ENCODE peak calls at places on chromosomes 16 and 17, in five cellular contexts. U is caudate nucleus; L is aorta; A is CD4-positive, alpha-beta memory T cell; F is psoas muscle. X is an unnamed sample.
A peak's percentile ranks its signal among the peaks of the same experiment; 100 is the strongest.

GRCh38 chr17:70138309-70138865 is 30.9 kb upstream of the KCNJ2 start:
- DNase-seq in U (no peak), L (no peak), A (no peak), F (no peak), X (no peak)

GRCh38 chr17:64209983-64210382 is 53.1 kb downstream of the TEX2 start:
- DNase-seq in U (peak; percentile 12), L (no peak), A (no peak), F (no peak), X (no peak)

GRCh38 chr17:57776366-57776765 is 31.3 kb upstream of the CCDC182 start:
- DNase-seq in U (no peak), L (no peak), A (no peak), F (no peak), X (no peak)

GRCh38 chr16:1637526-1637925 is 25.4 kb downstream of the CRAMP1 start:
- DNase-seq in U (no peak), L (no peak), A (no peak), F (no peak), X (no peak)

GRCh38 chr16:77207029-77207428 is 7.8 kb downstream of the SYCE1L start:
- DNase-seq in U (no peak), L (no peak), A (no peak), F (no peak), X (no peak)

GRCh38 chr16:9296273-9296593 is 204.8 kb downstream of the HAPSTR1 start:
- DNase-seq in U (no peak), L (no peak), A (no peak), F (no peak), X (no peak)

GRCh38 chr16:71311553-71312158 is 22.5 kb upstream of the CMTR2 start:
- DNase-seq in U (peak; percentile 4), L (no peak), A (peak; percentile 19), F (no peak), X (no peak)

GRCh38 chr17:43444223-43445008 is 39.4 kb upstream of the DHX8 start:
- DNase-seq in U (no peak), L (no peak), A (no peak), F (no peak), X (no peak)

GRCh38 chr16:90077757-90078593 is 844 bp upstream of the PRDM7 start:
- DNase-seq in U (no peak), L (no peak), A (peak; percentile 66), F (no peak), X (no peak)

GRCh38 chr17:18256351-18256750 is 2.2 kb downstream of the FLII start:
- DNase-seq in U (no peak), L (no peak), A (no peak), F (no peak), X (no peak)

GRCh38 chr17:50550661-50551432 is 3.9 kb downstream of the SPATA20 start:
- DNase-seq in U (peak; percentile 73), L (peak; percentile 92), A (no peak), F (peak; percentile 86), X (peak; percentile 87)

GRCh38 chr17:66383353-66383752 is 80.9 kb downstream of the PRKCA start:
- DNase-seq in U (no peak), L (no peak), A (no peak), F (no peak), X (no peak)

GRCh38 chr16:72609933-72610332 is 438.0 kb upstream of the PMFBP1 start:
- DNase-seq in U (no peak), L (no peak), A (no peak), F (no peak), X (no peak)

GRCh38 chr16:20265019-20265418 is 62.3 kb downstream of the GP2 start:
- DNase-seq in U (no peak), L (no peak), A (no peak), F (no peak), X (no peak)

GRCh38 chr17:59839646-59840328 is 53.0 kb downstream of the TUBD1 start:
- DNase-seq in U (no peak), L (no peak), A (peak; percentile 17), F (no peak), X (no peak)

GRCh38 chr17:3755335-3756030 is 31.8 kb downstream of the HASPIN start:
- DNase-seq in U (no peak), L (no peak), A (no peak), F (no peak), X (no peak)

GRCh38 chr17:3040882-3041281 is 22.5 kb downstream of the OR1D5 start:
- DNase-seq in U (no peak), L (peak; percentile 26), A (no peak), F (no peak), X (no peak)

GRCh38 chr17:61144876-61145564 is 254.6 kb upstream of the TBX2 start:
- DNase-seq in U (no peak), L (no peak), A (no peak), F (no peak), X (peak; percentile 55)

GRCh38 chr17:68161644-68162428 is 86.0 kb upstream of the AMZ2 start:
- DNase-seq in U (no peak), L (no peak), A (no peak), F (no peak), X (no peak)

GRCh38 chr17:18191071-18191667 is 7.5 kb downstream of the ALKBH5 start:
- DNase-seq in U (no peak), L (no peak), A (no peak), F (no peak), X (no peak)

GRCh38 chr17:967122-967521 is 12.5 kb downstream of the NXN start:
- DNase-seq in U (no peak), L (no peak), A (no peak), F (no peak), X (no peak)
- H3K27ac ChIP-seq in U (no peak overlapping the region), L (no peak overlapping the region), A (no peak overlapping the region), F (no peak overlapping the region), X (no peak overlapping the region)

GRCh38 chr17:48720263-48721008 is 1.9 kb downstream of the PRAC1 start:
- DNase-seq in U (no peak), L (no peak), A (no peak), F (no peak), X (no peak)
- H3K27ac ChIP-seq in U (no peak overlapping the region), L (no peak overlapping the region), A (no peak overlapping the region), F (no peak overlapping the region), X (no peak overlapping the region)

GRCh38 chr16:6694636-6695035 is 638.0 kb upstream of the RBFOX1 start:
- DNase-seq in U (no peak), L (no peak), A (no peak), F (no peak), X (no peak)
- H3K27ac ChIP-seq in U (no peak overlapping the region), L (no peak overlapping the region), A (no peak overlapping the region), F (no peak overlapping the region), X (no peak overlapping the region)

DNA sequence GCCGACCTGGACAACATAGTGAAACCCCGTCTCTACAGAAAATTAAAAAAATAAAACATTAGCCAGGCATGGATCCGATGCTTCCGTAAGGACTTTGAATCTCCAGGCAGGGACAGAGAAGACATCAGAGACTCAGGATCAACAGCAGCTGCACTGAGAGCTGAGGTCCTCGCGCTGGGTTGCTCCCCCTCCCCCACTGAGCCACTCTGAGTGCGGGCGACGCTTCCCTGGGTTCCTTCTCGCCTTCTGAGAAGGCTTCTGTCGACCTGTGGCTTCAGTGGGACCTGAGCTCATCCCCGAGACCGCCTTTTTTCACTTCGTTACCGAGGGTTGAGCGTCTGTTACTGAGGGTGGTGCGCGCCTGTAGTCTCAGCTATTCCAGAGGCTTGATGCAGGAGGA is 20.4 kb downstream of the ACTG1 start:
- DNase-seq in U (no peak), L (no peak), A (no peak), F (no peak), X (no peak)
- H3K27ac ChIP-seq in U (no peak overlapping the region), L (no peak overlapping the region), A (no peak overlapping the region), F (no peak overlapping the region), X (no peak overlapping the region)

GRCh38 chr17:47286198-47286914 is 32.7 kb downstream of the ITGB3 start:
- DNase-seq in U (no peak), L (no peak), A (no peak), F (no peak), X (no peak)
- H3K27ac ChIP-seq in U (no peak overlapping the region), L (no peak overlapping the region), A (no peak overlapping the region), F (no peak overlapping the region), X (no peak overlapping the region)

DNA sequence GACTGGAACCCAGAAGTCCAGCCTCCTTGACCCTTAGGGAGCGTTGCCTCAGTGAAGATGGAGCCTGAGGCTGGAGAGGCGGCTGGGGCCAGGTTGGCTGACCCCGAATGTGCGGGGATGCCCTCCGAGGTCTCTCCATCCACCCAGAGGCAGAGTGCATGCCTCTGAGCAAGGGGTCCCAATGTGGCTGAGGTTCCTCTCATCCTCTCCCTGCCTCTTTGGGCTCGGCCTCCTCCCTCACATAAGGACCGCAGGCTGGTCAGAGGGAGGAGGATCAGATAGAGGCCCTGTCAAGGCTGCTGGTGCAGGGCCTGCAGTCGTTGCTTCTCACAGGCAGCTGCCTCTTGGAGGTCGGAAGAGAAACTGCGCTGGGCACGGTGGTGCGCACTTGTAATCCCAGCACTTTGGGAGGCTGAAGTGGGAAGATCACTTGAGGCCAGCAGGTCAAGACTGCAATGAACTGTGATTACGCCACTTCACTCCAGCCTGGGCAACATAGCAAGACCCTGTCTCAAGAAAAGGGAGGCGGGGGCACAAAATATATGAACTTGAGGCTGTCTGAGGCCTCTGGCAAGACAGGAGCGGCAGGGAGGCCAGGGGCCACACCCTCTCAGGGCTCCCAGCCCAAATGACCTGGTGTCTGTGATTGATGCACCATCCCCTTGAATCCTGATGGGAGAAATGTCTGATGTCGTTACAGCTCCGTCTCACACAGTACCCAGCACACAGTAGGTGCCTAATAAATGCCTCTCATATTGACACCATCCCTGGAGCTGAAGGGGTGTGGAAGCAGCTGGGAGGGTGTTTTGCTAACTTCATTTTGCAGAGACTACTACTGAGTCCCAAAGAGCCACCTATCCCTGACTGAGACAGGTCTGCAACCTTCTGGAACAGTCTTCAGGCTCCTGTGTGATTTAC is 220.1 kb upstream of the GSE1 start:
- DNase-seq in U (no peak), L (no peak), A (no peak), F (no peak), X (no peak)
- H3K27ac ChIP-seq in U (no peak overlapping the region), L (no peak overlapping the region), A (no peak overlapping the region), F (no peak overlapping the region), X (no peak overlapping the region)

DNA sequence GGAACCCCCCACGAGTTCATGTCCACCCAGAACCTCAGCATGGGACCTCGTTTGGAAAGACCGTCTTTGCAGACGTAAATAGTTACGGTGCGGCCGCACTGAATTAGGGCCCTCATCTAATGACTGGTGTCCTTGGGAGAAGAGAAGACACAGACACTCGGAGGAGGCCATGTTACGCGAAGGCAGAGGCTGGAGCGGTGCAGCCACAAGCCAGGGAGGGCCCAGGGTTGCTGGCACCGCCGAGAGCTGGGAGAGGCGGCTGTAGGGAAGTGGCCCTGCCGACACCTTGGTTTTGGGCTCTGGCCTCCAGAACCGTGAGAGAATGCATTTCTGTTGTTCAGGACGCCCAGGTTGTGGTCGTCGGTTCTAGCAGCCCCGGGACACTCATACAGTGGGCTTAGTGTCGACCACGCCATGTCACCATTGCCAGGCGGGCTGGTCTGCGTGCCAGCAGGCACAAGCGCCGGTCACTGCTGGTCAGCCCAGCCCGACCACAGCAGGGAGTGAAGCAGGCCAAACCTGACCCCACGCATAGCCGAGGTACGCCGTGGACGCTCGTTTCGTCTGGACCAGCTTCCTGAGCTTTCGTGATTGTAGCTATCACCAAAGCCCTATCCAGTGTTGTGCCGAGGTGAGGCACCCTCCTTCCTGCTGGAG is 10.7 kb upstream of the WDR45B start:
- DNase-seq in U (no peak), L (peak; percentile 63), A (no peak), F (no peak), X (no peak)
- H3K27ac ChIP-seq in U (no peak overlapping the region), L (no peak overlapping the region), A (no peak overlapping the region), F (no peak overlapping the region), X (no peak overlapping the region)